ENCODE peak calls at places on chromosome 22, in seven cellular contexts. One of them, this sample, is unnamed.

GRCh38 chr22:43325176-43325575 is 18.0 kb downstream of the SCUBE1 start:
- DNase-seq in GM13977: no peak
- DNase-seq in transverse colon: no peak
- DNase-seq in fibroblast of mammary gland: no peak
- DNase-seq in A549: no peak
- DNase-seq in endothelial cell: no peak
- DNase-seq in GM12865: no peak
- DNase-seq in this sample: no peak

GRCh38 chr22:33811686-33812085 is 108.6 kb downstream of the LARGE1 start:
- DNase-seq in GM13977: no peak
- DNase-seq in transverse colon: peak; percentile 56
- DNase-seq in fibroblast of mammary gland: peak; percentile 76
- DNase-seq in A549: no peak
- DNase-seq in endothelial cell: no peak
- DNase-seq in GM12865: no peak
- DNase-seq in this sample: no peak

GRCh38 chr22:29469755-29470154 is 10.3 kb upstream of the NEFH start:
- DNase-seq in GM13977: no peak
- DNase-seq in transverse colon: no peak
- DNase-seq in fibroblast of mammary gland: no peak
- DNase-seq in A549: no peak
- DNase-seq in endothelial cell: no peak
- DNase-seq in GM12865: no peak
- DNase-seq in this sample: no peak

GRCh38 chr22:29555065-29555644 is 1.6 kb upstream of the THOC5 start:
- DNase-seq in GM13977: no peak
- DNase-seq in transverse colon: peak; percentile 11
- DNase-seq in fibroblast of mammary gland: peak; percentile 34
- DNase-seq in A549: no peak
- DNase-seq in endothelial cell: no peak
- DNase-seq in GM12865: no peak
- DNase-seq in this sample: no peak

GRCh38 chr22:27719535-27720227 is 81.9 kb downstream of the MN1 start:
- DNase-seq in GM13977: no peak
- DNase-seq in transverse colon: no peak
- DNase-seq in fibroblast of mammary gland: peak; percentile 30
- DNase-seq in A549: no peak
- DNase-seq in endothelial cell: no peak
- DNase-seq in GM12865: peak; percentile 1
- DNase-seq in this sample: no peak

GRCh38 chr22:19937616-19938473 is 3.7 kb upstream of the COMT start:
- DNase-seq in GM13977: no peak
- DNase-seq in transverse colon: no peak
- DNase-seq in fibroblast of mammary gland: no peak
- DNase-seq in A549: no peak
- DNase-seq in endothelial cell: no peak
- DNase-seq in GM12865: no peak
- DNase-seq in this sample: no peak

GRCh38 chr22:50656122-50657070 is 16.2 kb upstream of the SHANK3 start:
- DNase-seq in GM13977: no peak
- DNase-seq in transverse colon: no peak
- DNase-seq in fibroblast of mammary gland: peak; percentile 69
- DNase-seq in A549: peak; percentile 46
- DNase-seq in endothelial cell: no peak
- DNase-seq in GM12865: no peak
- DNase-seq in this sample: no peak

GRCh38 chr22:32818446-32819115 is 17.1 kb downstream of the TIMP3 start:
- DNase-seq in GM13977: no peak
- DNase-seq in transverse colon: no peak
- DNase-seq in fibroblast of mammary gland: no peak
- DNase-seq in A549: no peak
- DNase-seq in endothelial cell: no peak
- DNase-seq in GM12865: no peak
- DNase-seq in this sample: no peak

GRCh38 chr22:21030032-21030431 is 2.3 kb downstream of the SLC7A4 start:
- DNase-seq in GM13977: no peak
- DNase-seq in transverse colon: no peak
- DNase-seq in fibroblast of mammary gland: no peak
- DNase-seq in A549: no peak
- DNase-seq in endothelial cell: no peak
- DNase-seq in GM12865: no peak
- DNase-seq in this sample: no peak

GRCh38 chr22:46547179-46547882 is 9.9 kb upstream of the CELSR1 start:
- DNase-seq in GM13977: no peak
- DNase-seq in transverse colon: no peak
- DNase-seq in fibroblast of mammary gland: peak; percentile 65
- DNase-seq in A549: no peak
- DNase-seq in endothelial cell: no peak
- DNase-seq in GM12865: no peak
- DNase-seq in this sample: no peak

GRCh38 chr22:19598054-19598855 is 74.0 kb upstream of the CLDN5 start:
- DNase-seq in GM13977: no peak
- DNase-seq in transverse colon: no peak
- DNase-seq in fibroblast of mammary gland: no peak
- DNase-seq in A549: no peak
- DNase-seq in endothelial cell: no peak
- DNase-seq in GM12865: no peak
- DNase-seq in this sample: no peak

GRCh38 chr22:47476226-47476625 is 713.8 kb downstream of the TBC1D22A start:
- DNase-seq in GM13977: no peak
- DNase-seq in transverse colon: no peak
- DNase-seq in fibroblast of mammary gland: no peak
- DNase-seq in A549: no peak
- DNase-seq in endothelial cell: no peak
- DNase-seq in GM12865: no peak
- DNase-seq in this sample: no peak

GRCh38 chr22:46547883-46548244 is 10.4 kb upstream of the CELSR1 start:
- DNase-seq in GM13977: no peak
- DNase-seq in transverse colon: peak; percentile 51
- DNase-seq in fibroblast of mammary gland: peak; percentile 94
- DNase-seq in A549: no peak
- DNase-seq in endothelial cell: no peak
- DNase-seq in GM12865: no peak
- DNase-seq in this sample: no peak

DNA sequence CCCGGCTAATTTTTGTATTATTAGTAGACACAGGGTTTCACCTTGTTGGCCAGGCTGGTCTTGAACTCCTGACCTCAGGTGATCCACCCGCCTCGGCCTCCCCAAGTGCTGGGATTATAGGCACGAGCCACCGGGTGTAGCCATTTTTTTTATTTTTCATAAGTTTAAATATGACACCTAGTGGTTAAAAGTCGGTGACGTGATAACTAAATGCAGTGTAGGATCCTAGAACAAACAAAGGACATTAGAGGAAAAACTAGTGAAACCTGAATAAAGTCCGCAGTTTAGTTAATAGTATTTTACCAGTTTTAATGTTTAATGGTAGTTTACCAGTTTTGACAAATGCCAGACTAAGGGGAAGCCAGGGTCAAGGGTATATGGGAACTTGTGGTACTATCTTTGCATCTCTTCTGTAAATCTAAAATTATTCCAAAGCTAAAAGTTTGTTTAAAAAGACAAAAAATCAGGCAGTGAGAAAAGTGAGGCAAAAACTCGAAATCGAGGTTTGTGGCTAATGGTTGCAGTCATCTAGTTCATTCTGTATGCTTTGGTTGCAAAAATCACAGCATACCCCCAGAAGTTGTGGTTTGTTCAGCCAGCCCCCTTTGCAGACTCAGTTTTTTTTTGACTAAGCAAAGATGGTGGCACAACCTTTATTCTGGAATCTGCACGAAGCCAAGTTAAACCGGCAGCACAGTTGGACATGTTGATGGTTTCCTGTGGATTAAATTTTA is 29.6 kb downstream of the TOM1 start:
- DNase-seq in GM13977: no peak
- DNase-seq in transverse colon: no peak
- DNase-seq in fibroblast of mammary gland: no peak
- DNase-seq in A549: no peak
- DNase-seq in endothelial cell: no peak
- DNase-seq in GM12865: no peak
- DNase-seq in this sample: no peak
- TF ChIP-seq CTCF in GM13977: peak; percentile 23
- TF ChIP-seq CTCF in transverse colon: no peak
- TF ChIP-seq CTCF in fibroblast of mammary gland: no peak
- TF ChIP-seq CTCF in A549: no peak
- TF ChIP-seq CTCF in endothelial cell: no peak
- TF ChIP-seq CTCF in GM12865: no peak
- TF ChIP-seq CTCF in this sample: no peak

DNA sequence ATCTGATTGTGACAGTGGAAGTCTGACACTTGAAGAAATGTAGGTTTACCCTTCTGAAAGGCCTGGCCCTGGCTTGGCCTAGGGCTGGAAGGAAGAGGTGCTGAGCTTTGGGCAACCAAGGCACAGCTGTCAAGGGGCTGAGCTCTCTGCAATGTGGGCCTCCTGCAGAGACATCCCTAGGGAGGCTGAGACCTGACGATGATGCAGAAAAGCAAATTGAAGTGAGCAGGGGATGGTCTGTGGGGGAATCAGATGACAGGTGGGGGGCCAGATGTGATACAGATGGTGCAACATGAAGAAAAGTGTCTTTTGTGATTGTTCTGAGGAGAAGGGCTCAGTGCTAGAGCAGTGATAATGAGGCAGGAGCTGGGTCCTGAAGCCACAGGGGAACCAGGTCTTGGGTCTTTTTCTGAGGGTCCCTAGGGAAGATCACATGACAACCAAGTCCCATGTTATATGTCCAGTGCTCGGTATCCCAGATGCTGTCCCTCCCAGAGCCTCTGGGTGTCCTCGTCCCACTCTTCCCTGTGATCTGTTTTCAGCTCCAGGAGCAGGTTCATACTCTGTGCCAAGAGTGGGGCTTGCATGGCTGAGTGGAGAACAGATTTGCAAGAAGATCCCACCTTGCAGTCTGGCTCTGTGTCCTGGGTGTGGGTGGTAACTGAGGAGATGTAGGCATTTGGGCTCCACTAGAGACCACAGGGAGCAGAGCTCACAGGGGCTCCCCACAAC is 79.9 kb upstream of the VPREB1 start:
- DNase-seq in GM13977: no peak
- DNase-seq in transverse colon: no peak
- DNase-seq in fibroblast of mammary gland: no peak
- DNase-seq in A549: no peak
- DNase-seq in endothelial cell: no peak
- DNase-seq in GM12865: no peak
- DNase-seq in this sample: no peak
- TF ChIP-seq CTCF in GM13977: no peak
- TF ChIP-seq CTCF in transverse colon: no peak
- TF ChIP-seq CTCF in fibroblast of mammary gland: no peak
- TF ChIP-seq CTCF in A549: no peak
- TF ChIP-seq CTCF in endothelial cell: no peak
- TF ChIP-seq CTCF in GM12865: no peak
- TF ChIP-seq CTCF in this sample: no peak

DNA sequence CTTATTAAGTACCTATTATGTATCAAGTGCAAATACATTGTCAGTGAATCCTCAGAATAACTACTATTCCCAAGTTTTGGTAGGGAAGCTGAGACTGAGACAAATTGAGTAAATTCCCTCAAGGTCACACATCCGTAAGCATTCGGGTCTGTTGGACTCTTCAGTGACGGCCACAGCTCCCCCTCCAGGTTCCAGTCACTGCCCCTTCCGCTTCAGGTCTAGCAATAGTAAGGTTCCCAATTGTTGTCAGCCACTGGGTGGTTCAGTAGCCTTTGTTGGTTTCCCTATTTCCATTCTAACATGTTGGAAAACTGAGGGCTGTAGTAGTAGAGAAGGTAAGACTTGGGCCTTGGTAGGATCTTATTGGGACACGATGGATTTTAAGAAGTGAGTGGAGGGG is 54.9 kb upstream of the TNRC6B start:
- DNase-seq in GM13977: no peak
- DNase-seq in transverse colon: no peak
- DNase-seq in fibroblast of mammary gland: no peak
- DNase-seq in A549: no peak
- DNase-seq in endothelial cell: no peak
- DNase-seq in GM12865: no peak
- DNase-seq in this sample: no peak
- TF ChIP-seq CTCF in GM13977: no peak
- TF ChIP-seq CTCF in transverse colon: no peak
- TF ChIP-seq CTCF in fibroblast of mammary gland: no peak
- TF ChIP-seq CTCF in A549: no peak
- TF ChIP-seq CTCF in endothelial cell: no peak
- TF ChIP-seq CTCF in GM12865: no peak
- TF ChIP-seq CTCF in this sample: no peak

GRCh38 chr22:23120415-23120899 is 21.3 kb downstream of the RSPH14 start:
- DNase-seq in GM13977: no peak
- DNase-seq in transverse colon: no peak
- DNase-seq in fibroblast of mammary gland: no peak
- DNase-seq in A549: no peak
- DNase-seq in endothelial cell: no peak
- DNase-seq in GM12865: no peak
- DNase-seq in this sample: no peak

GRCh38 chr22:23118647-23119491 is 22.9 kb downstream of the RSPH14 start:
- DNase-seq in GM13977: no peak
- DNase-seq in transverse colon: no peak
- DNase-seq in fibroblast of mammary gland: no peak
- DNase-seq in A549: no peak
- DNase-seq in endothelial cell: no peak
- DNase-seq in GM12865: no peak
- DNase-seq in this sample: no peak

GRCh38 chr22:23121026-23121823 is 20.6 kb downstream of the RSPH14 start:
- DNase-seq in GM13977: no peak
- DNase-seq in transverse colon: no peak
- DNase-seq in fibroblast of mammary gland: peak; percentile 13
- DNase-seq in A549: no peak
- DNase-seq in endothelial cell: no peak
- DNase-seq in GM12865: no peak
- DNase-seq in this sample: no peak

GRCh38 chr22:23117890-23118646 is 23.7 kb downstream of the RSPH14 start:
- DNase-seq in GM13977: no peak
- DNase-seq in transverse colon: no peak
- DNase-seq in fibroblast of mammary gland: no peak
- DNase-seq in A549: no peak
- DNase-seq in endothelial cell: no peak
- DNase-seq in GM12865: no peak
- DNase-seq in this sample: no peak

DNA sequence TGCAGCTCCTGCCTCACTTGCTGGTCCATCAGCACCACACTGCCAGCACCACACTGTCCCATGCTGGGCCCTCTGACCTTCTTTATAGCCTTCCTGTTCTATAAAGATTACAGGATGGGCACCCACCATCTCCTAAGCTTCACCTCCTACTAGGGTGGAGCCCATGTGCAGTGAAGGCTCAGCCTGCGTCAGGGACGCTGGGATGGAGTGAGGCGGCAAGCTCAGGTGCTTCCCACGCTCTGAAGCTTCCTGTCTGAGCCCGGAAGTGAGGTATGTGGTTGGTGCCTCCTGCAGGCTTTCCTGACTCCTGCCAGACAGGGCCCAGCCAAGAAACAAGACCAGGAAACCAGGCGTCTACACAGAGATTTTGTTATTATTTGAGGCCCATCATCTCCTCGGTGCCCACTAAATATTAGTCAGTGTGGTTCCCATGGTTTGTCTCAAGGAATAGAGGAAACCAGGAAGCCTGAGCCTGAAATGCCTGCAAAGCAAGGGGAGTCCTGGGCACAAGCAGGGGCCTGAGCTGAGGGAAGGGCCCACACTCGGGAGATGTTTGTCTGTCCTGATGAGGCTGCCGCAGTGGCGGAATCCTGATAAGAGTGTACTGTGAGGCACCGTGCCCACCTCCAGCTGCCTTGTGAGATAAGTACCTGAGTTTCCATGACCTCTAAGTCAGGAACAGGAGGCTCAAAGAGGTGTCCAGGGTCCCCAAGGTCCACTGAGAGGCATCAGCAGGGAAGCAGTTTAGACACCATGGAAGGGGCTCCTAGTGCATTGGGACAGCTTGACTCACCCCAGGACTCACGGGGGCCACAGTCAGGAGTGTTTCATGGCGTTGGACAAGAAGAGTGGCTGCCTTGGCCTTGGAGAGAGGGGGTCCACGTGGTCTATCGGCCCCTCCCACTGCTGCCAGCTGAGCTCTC is 22.0 kb downstream of the RSPH14 start:
- DNase-seq in GM13977: peak; percentile 42
- DNase-seq in transverse colon: no peak
- DNase-seq in fibroblast of mammary gland: no peak
- DNase-seq in A549: no peak
- DNase-seq in endothelial cell: no peak
- DNase-seq in GM12865: peak; percentile 44
- DNase-seq in this sample: no peak
- TF ChIP-seq CTCF in GM13977: no peak
- TF ChIP-seq CTCF in transverse colon: no peak
- TF ChIP-seq CTCF in fibroblast of mammary gland: no peak
- TF ChIP-seq CTCF in A549: no peak
- TF ChIP-seq CTCF in endothelial cell: no peak
- TF ChIP-seq CTCF in GM12865: no peak
- TF ChIP-seq CTCF in this sample: no peak

This sample was measured in progenitor cell of endocrine pancreas.